ENCODE peak calls at places on chromosomes 4 and X, in seven cellular contexts. I is HCT116, X is H1, T is HepG2, N is GM12878, R is K562, E is SK-N-SH. P is an unnamed sample.

GRCh38 chr4:86043755-86044592 is 315.9 kb downstream of the MAPK10 start:
- DNase-seq in I (peak; percentile 37), X (no peak), T (peak; percentile 32), N (no peak), R (peak; percentile 61), E (peak; percentile 23), P (no peak)

GRCh38 chr4:743463-744211 is 38.0 kb downstream of the PCGF3 start:
- DNase-seq in I (no peak), X (no peak), T (no peak), N (no peak), R (no peak), E (no peak), P (no peak)

GRCh38 chr4:169270156-169270809 is 473 bp downstream of the SH3RF1 start:
- DNase-seq in I (no peak), X (no peak), T (no peak), N (no peak), R (peak; percentile 20), E (peak; percentile 87), P (peak; percentile 43)

GRCh38 chrX:145848451-145848850 is 30.8 kb downstream of the SLITRK2 start:
- DNase-seq in I (no peak), X (no peak), T (no peak), N (no peak), R (no peak), E (no peak), P (no peak)

GRCh38 chr4:90950385-90950841 is 823.2 kb downstream of the CCSER1 start:
- DNase-seq in I (no peak), X (no peak), T (no peak), N (no peak), R (no peak), E (peak; percentile 43), P (no peak)

GRCh38 chrX:125953769-125954168 is 212.3 kb downstream of the DCAF12L2 start:
- DNase-seq in I (no peak), X (no peak), T (no peak), N (no peak), R (no peak), E (no peak), P (no peak)

GRCh38 chr4:1285790-1286553 is 3.7 kb upstream of the MAEA start:
- DNase-seq in I (no peak), X (no peak), T (peak; percentile 50), N (no peak), R (peak; percentile 59), E (no peak), P (peak; percentile 35)

GRCh38 chr4:107988763-107989035 is 990 bp upstream of the HADH start:
- DNase-seq in I (no peak), X (no peak), T (no peak), N (no peak), R (peak; percentile 48), E (no peak), P (peak; percentile 42)

GRCh38 chrX:153900806-153901752 is 3.4 kb upstream of the AVPR2 start:
- DNase-seq in I (no peak), X (no peak), T (no peak), N (peak; percentile 55), R (peak; percentile 77), E (peak; percentile 69), P (peak; percentile 46)

GRCh38 chrX:9122504-9123245 is 88.7 kb upstream of the FAM9B start:
- DNase-seq in I (no peak), X (no peak), T (no peak), N (no peak), R (no peak), E (no peak), P (no peak)

GRCh38 chr4:122044496-122044895 is 92.6 kb upstream of the TRPC3 start:
- DNase-seq in I (no peak), X (no peak), T (no peak), N (no peak), R (no peak), E (no peak), P (no peak)

GRCh38 chr4:37502070-37502469 is 184.1 kb downstream of the RELL1 start:
- DNase-seq in I (no peak), X (no peak), T (no peak), N (no peak), R (no peak), E (no peak), P (no peak)

GRCh38 chr4:96407651-96408342 is 567.9 kb downstream of the PDHA2 start:
- DNase-seq in I (no peak), X (no peak), T (no peak), N (no peak), R (no peak), E (no peak), P (no peak)

GRCh38 chrX:9555354-9555753 is 90.5 kb downstream of the TBL1X start:
- DNase-seq in I (no peak), X (no peak), T (no peak), N (no peak), R (peak; percentile 37), E (no peak), P (no peak)

GRCh38 chr4:121900132-121900983 is 30.1 kb upstream of the BBS7 start:
- DNase-seq in I (peak; percentile 56), X (peak; percentile 10), T (peak; percentile 45), N (peak; percentile 12), R (peak; percentile 75), E (peak; percentile 27), P (peak; percentile 66)

GRCh38 chr4:128528793-128529553 is 241.4 kb upstream of the PGRMC2 start:
- DNase-seq in I (peak; percentile 68), X (peak; percentile 58), T (peak; percentile 58), N (no peak), R (no peak), E (no peak), P (peak; percentile 81)

DNA sequence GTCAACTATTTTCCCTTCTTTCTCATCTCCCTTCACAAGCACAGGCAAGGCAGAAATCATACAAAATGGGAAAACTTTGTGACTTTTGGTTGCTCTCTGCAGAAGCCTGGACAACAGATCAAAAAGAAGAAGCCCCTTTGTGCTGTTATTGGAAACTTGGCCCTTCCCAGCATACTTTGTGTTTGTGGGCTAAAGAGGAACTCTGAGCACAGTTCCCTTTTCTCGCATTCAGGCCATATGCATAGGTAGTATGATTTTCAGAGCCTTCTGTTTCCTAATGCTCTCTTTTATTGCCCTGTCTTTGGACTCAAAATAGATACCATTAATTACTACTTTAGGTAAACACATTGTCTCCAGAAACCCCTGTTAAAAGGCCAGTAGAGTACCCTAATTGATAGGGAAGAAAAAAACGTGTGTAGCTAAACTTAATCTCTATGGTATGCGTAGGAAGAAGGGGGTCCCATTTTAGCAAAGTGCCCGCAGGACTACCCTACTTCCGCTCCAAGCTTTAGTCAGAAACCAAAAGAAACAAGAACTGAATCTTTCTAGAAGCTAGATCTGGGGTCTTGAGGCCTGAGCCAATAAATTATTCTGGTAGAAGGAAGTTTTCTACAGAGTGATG is 26.6 kb downstream of the VSIG4 start:
- DNase-seq in I (no peak), X (no peak), T (no peak), N (no peak), R (no peak), E (no peak), P (no peak)
- TF ChIP-seq JUND in I (no peak), X (no peak), T (no peak), N (no peak), R (no peak), E (no peak), P (no peak)

DNA sequence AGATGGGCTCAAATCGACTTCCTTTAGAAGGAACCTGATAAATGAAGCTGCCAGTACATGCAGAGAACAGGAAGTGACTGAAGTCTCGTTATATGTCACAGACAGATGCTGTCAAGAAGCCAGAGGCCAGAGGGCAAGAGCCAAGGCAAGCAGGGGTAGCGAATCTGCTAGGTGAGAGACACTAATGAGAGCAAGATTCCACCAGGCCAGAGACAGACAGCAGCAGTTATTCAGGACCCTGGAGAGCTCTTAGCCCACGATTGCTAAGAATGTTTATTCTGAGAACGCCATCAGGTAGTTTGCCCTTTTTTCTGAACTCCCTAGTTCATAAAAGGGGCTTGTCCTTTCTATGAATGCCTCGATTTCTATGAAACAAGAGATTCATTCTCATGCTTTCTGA is 73.7 kb downstream of the BEND2 start:
- DNase-seq in I (no peak), X (no peak), T (peak; percentile 1), N (no peak), R (peak; percentile 34), E (no peak), P (peak; percentile 9)
- TF ChIP-seq JUND in I (no peak), X (no peak), T (no peak), N (no peak), R (no peak), E (no peak), P (no peak)

GRCh38 chr4:52234539-52235174 is 183.6 kb downstream of the SPATA18 start:
- DNase-seq in I (peak; percentile 41), X (no peak), T (peak; percentile 50), N (no peak), R (peak; percentile 6), E (peak; percentile 38), P (peak; percentile 13)
- TF ChIP-seq JUND in I (no peak), X (no peak), T (no peak), N (no peak), R (no peak), E (no peak), P (no peak)

DNA sequence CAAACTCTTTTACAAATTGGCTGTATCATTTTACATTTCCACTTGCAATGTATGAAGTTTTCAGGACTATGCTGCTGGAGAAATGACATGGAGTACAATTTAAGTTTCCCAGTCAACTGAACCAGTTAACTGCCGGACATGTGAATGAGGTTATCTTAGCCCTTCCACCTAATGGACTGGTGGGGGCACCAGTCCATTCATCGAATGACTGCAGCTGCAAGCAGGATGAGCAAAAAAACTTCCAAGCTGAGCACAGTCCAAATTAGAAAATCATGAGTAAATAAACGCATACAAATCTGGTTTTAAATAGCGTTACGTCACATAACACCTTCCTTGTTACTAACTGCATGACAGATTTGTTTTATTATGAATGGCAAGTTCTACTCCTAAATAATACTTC is 1131.5 kb downstream of the PCDH18 start:
- DNase-seq in I (no peak), X (no peak), T (peak; percentile 2), N (no peak), R (no peak), E (peak; percentile 8), P (no peak)
- TF ChIP-seq JUND in I (no peak), X (no peak), T (no peak), N (no peak), R (no peak), E (no peak), P (no peak)

GRCh38 chr4:154013576-154013975 is 224.7 kb upstream of the SFRP2 start:
- DNase-seq in I (no peak), X (no peak), T (no peak), N (no peak), R (no peak), E (no peak), P (no peak)

GRCh38 chr4:154009191-154009590 is 220.3 kb upstream of the SFRP2 start:
- DNase-seq in I (no peak), X (no peak), T (no peak), N (no peak), R (no peak), E (no peak), P (no peak)

GRCh38 chr4:154014401-154015105 is 225.7 kb upstream of the SFRP2 start:
- DNase-seq in I (no peak), X (no peak), T (no peak), N (no peak), R (no peak), E (no peak), P (no peak)

GRCh38 chr4:154009795-154010194 is 220.9 kb upstream of the SFRP2 start:
- DNase-seq in I (no peak), X (no peak), T (no peak), N (no peak), R (no peak), E (no peak), P (no peak)

DNA sequence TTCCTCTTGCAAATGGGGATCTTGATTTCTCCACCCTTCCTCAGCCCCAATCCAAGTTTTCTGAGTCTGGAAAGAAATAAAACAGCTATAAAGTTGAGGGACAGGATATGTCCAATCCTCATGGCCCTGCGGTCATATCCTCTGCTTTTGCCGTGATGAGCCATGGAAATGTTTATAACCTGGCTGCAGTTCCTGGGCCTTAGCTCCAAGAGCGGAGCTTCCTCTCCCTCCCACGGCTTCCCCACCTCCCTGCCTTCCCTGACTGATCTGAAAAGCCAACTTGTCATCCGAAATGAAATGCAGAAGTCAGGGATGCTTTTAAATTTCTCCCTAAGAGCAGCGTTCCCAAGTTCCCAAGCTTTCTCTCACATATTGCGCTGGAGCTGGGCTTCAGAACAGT is 221.5 kb upstream of the SFRP2 start:
- DNase-seq in I (no peak), X (no peak), T (no peak), N (no peak), R (no peak), E (no peak), P (no peak)
- TF ChIP-seq JUND in I (no peak), X (no peak), T (no peak), N (no peak), R (no peak), E (no peak), P (no peak)